ENCODE peak calls at places on chromosomes 5 and 9, in nine cellular contexts. One of them, this sample, is unnamed.

GRCh38 chr9:127950513-127951210 is 13.0 kb upstream of the DPM2 start:
- DNase-seq in HCT116: no peak
- DNase-seq in MM.1S: no peak
- DNase-seq in PC-3: no peak
- DNase-seq in hepatocyte: no peak
- DNase-seq in OCI-LY7: no peak
- DNase-seq in GM23338: no peak
- DNase-seq in neural progenitor cell: peak; percentile 70
- DNase-seq in SK-N-SH: no peak
- DNase-seq in this sample: no peak

GRCh38 chr9:89386797-89387196 is 68.5 kb downstream of the SECISBP2 start:
- DNase-seq in HCT116: no peak
- DNase-seq in MM.1S: no peak
- DNase-seq in PC-3: no peak
- DNase-seq in hepatocyte: no peak
- DNase-seq in OCI-LY7: no peak
- DNase-seq in GM23338: no peak
- DNase-seq in neural progenitor cell: no peak
- DNase-seq in SK-N-SH: no peak
- DNase-seq in this sample: no peak

GRCh38 chr5:178839319-178839704 is 20.4 kb upstream of the ZNF354B start:
- DNase-seq in HCT116: peak; percentile 16
- DNase-seq in MM.1S: no peak
- DNase-seq in PC-3: peak; percentile 82
- DNase-seq in hepatocyte: peak; percentile 82
- DNase-seq in OCI-LY7: peak; percentile 47
- DNase-seq in GM23338: peak; percentile 88
- DNase-seq in neural progenitor cell: peak; percentile 82
- DNase-seq in SK-N-SH: peak; percentile 34
- DNase-seq in this sample: peak; percentile 35

GRCh38 chr9:108671156-108671555 is 184.6 kb downstream of the ACTL7B start:
- DNase-seq in HCT116: peak; percentile 33
- DNase-seq in MM.1S: no peak
- DNase-seq in PC-3: peak; percentile 59
- DNase-seq in hepatocyte: no peak
- DNase-seq in OCI-LY7: no peak
- DNase-seq in GM23338: peak; percentile 54
- DNase-seq in neural progenitor cell: peak; percentile 53
- DNase-seq in SK-N-SH: no peak
- DNase-seq in this sample: peak; percentile 65

GRCh38 chr5:41193462-41194166 is 19.7 kb downstream of the C6 start:
- DNase-seq in HCT116: no peak
- DNase-seq in MM.1S: no peak
- DNase-seq in PC-3: peak; percentile 87
- DNase-seq in hepatocyte: peak; percentile 60
- DNase-seq in OCI-LY7: no peak
- DNase-seq in GM23338: no peak
- DNase-seq in neural progenitor cell: no peak
- DNase-seq in SK-N-SH: no peak
- DNase-seq in this sample: peak; percentile 10

GRCh38 chr5:113487779-113488644 is at the start of gene MCC:
- DNase-seq in HCT116: peak; percentile 73
- DNase-seq in MM.1S: peak; percentile 31
- DNase-seq in PC-3: peak; percentile 76
- DNase-seq in hepatocyte: peak; percentile 90
- DNase-seq in OCI-LY7: no peak
- DNase-seq in GM23338: peak; percentile 89
- DNase-seq in neural progenitor cell: peak; percentile 93
- DNase-seq in SK-N-SH: peak; percentile 92
- DNase-seq in this sample: peak; percentile 95

GRCh38 chr5:56900395-56900794 is 9.0 kb upstream of the SETD9 start:
- DNase-seq in HCT116: no peak
- DNase-seq in MM.1S: no peak
- DNase-seq in PC-3: peak; percentile 2
- DNase-seq in hepatocyte: no peak
- DNase-seq in OCI-LY7: no peak
- DNase-seq in GM23338: no peak
- DNase-seq in neural progenitor cell: no peak
- DNase-seq in SK-N-SH: no peak
- DNase-seq in this sample: peak; percentile 63

GRCh38 chr5:179819296-179820126 is 1.2 kb upstream of the SQSTM1 start:
- DNase-seq in HCT116: no peak
- DNase-seq in MM.1S: peak; percentile 39
- DNase-seq in PC-3: peak; percentile 64
- DNase-seq in hepatocyte: peak; percentile 88
- DNase-seq in OCI-LY7: peak; percentile 47
- DNase-seq in GM23338: peak; percentile 73
- DNase-seq in neural progenitor cell: peak; percentile 58
- DNase-seq in SK-N-SH: peak; percentile 59
- DNase-seq in this sample: peak; percentile 81

GRCh38 chr5:145903113-145903512 is 30.3 kb upstream of the GRXCR2 start:
- DNase-seq in HCT116: peak; percentile 21
- DNase-seq in MM.1S: no peak
- DNase-seq in PC-3: no peak
- DNase-seq in hepatocyte: no peak
- DNase-seq in OCI-LY7: peak; percentile 6
- DNase-seq in GM23338: peak; percentile 43
- DNase-seq in neural progenitor cell: no peak
- DNase-seq in SK-N-SH: no peak
- DNase-seq in this sample: peak; percentile 28

GRCh38 chr9:129391215-129391614 is 213.2 kb upstream of the IER5L start:
- DNase-seq in HCT116: no peak
- DNase-seq in MM.1S: no peak
- DNase-seq in PC-3: no peak
- DNase-seq in hepatocyte: no peak
- DNase-seq in OCI-LY7: no peak
- DNase-seq in GM23338: no peak
- DNase-seq in neural progenitor cell: no peak
- DNase-seq in SK-N-SH: no peak
- DNase-seq in this sample: no peak

GRCh38 chr9:138024831-138025291 is 147.3 kb downstream of the CACNA1B start:
- DNase-seq in HCT116: no peak
- DNase-seq in MM.1S: no peak
- DNase-seq in PC-3: no peak
- DNase-seq in hepatocyte: no peak
- DNase-seq in OCI-LY7: no peak
- DNase-seq in GM23338: no peak
- DNase-seq in neural progenitor cell: no peak
- DNase-seq in SK-N-SH: no peak
- DNase-seq in this sample: no peak

GRCh38 chr5:93819666-93820065 is 78.3 kb upstream of the POU5F2 start:
- DNase-seq in HCT116: no peak
- DNase-seq in MM.1S: no peak
- DNase-seq in PC-3: no peak
- DNase-seq in hepatocyte: no peak
- DNase-seq in OCI-LY7: no peak
- DNase-seq in GM23338: peak; percentile 34
- DNase-seq in neural progenitor cell: peak; percentile 66
- DNase-seq in SK-N-SH: no peak
- DNase-seq in this sample: no peak

GRCh38 chr5:62199792-62200716 is 106.0 kb upstream of the KIF2A start:
- DNase-seq in HCT116: no peak
- DNase-seq in MM.1S: no peak
- DNase-seq in PC-3: no peak
- DNase-seq in hepatocyte: no peak
- DNase-seq in OCI-LY7: no peak
- DNase-seq in GM23338: no peak
- DNase-seq in neural progenitor cell: no peak
- DNase-seq in SK-N-SH: no peak
- DNase-seq in this sample: no peak

GRCh38 chr9:87861332-87861731 is 21.3 kb upstream of the SPATA31E1 start:
- DNase-seq in HCT116: no peak
- DNase-seq in MM.1S: no peak
- DNase-seq in PC-3: no peak
- DNase-seq in hepatocyte: no peak
- DNase-seq in OCI-LY7: no peak
- DNase-seq in GM23338: no peak
- DNase-seq in neural progenitor cell: no peak
- DNase-seq in SK-N-SH: no peak
- DNase-seq in this sample: no peak

GRCh38 chr5:133569347-133569746 is 43.0 kb downstream of the FSTL4 start:
- DNase-seq in HCT116: no peak
- DNase-seq in MM.1S: no peak
- DNase-seq in PC-3: peak; percentile 29
- DNase-seq in hepatocyte: no peak
- DNase-seq in OCI-LY7: no peak
- DNase-seq in GM23338: no peak
- DNase-seq in neural progenitor cell: no peak
- DNase-seq in SK-N-SH: no peak
- DNase-seq in this sample: peak; percentile 7

GRCh38 chr5:65640240-65640639 is 15.4 kb downstream of the SHLD3 start:
- DNase-seq in HCT116: no peak
- DNase-seq in MM.1S: no peak
- DNase-seq in PC-3: no peak
- DNase-seq in hepatocyte: no peak
- DNase-seq in OCI-LY7: no peak
- DNase-seq in GM23338: no peak
- DNase-seq in neural progenitor cell: no peak
- DNase-seq in SK-N-SH: no peak
- DNase-seq in this sample: no peak
- TF ChIP-seq EZH2phosphoT487 in HCT116: no peak
- TF ChIP-seq EZH2phosphoT487 in MM.1S: no peak
- TF ChIP-seq EZH2phosphoT487 in PC-3: no peak
- TF ChIP-seq EZH2phosphoT487 in hepatocyte: no peak
- TF ChIP-seq EZH2phosphoT487 in OCI-LY7: no peak
- TF ChIP-seq EZH2phosphoT487 in GM23338: no peak
- TF ChIP-seq EZH2phosphoT487 in neural progenitor cell: no peak
- TF ChIP-seq EZH2phosphoT487 in SK-N-SH: no peak
- TF ChIP-seq EZH2phosphoT487 in this sample: no peak

GRCh38 chr5:90747175-90747574 is 188.6 kb downstream of the ADGRV1 start:
- DNase-seq in HCT116: peak; percentile 6
- DNase-seq in MM.1S: no peak
- DNase-seq in PC-3: peak; percentile 82
- DNase-seq in hepatocyte: no peak
- DNase-seq in OCI-LY7: no peak
- DNase-seq in GM23338: no peak
- DNase-seq in neural progenitor cell: no peak
- DNase-seq in SK-N-SH: no peak
- DNase-seq in this sample: no peak
- TF ChIP-seq EZH2phosphoT487 in HCT116: no peak
- TF ChIP-seq EZH2phosphoT487 in MM.1S: no peak
- TF ChIP-seq EZH2phosphoT487 in PC-3: no peak
- TF ChIP-seq EZH2phosphoT487 in hepatocyte: no peak
- TF ChIP-seq EZH2phosphoT487 in OCI-LY7: no peak
- TF ChIP-seq EZH2phosphoT487 in GM23338: no peak
- TF ChIP-seq EZH2phosphoT487 in neural progenitor cell: no peak
- TF ChIP-seq EZH2phosphoT487 in SK-N-SH: no peak
- TF ChIP-seq EZH2phosphoT487 in this sample: no peak

GRCh38 chr5:32067774-32068173 is 106.3 kb downstream of the GOLPH3 start:
- DNase-seq in HCT116: no peak
- DNase-seq in MM.1S: no peak
- DNase-seq in PC-3: no peak
- DNase-seq in hepatocyte: no peak
- DNase-seq in OCI-LY7: no peak
- DNase-seq in GM23338: no peak
- DNase-seq in neural progenitor cell: no peak
- DNase-seq in SK-N-SH: no peak
- DNase-seq in this sample: no peak

GRCh38 chr5:32069396-32069795 is 104.7 kb downstream of the GOLPH3 start:
- DNase-seq in HCT116: no peak
- DNase-seq in MM.1S: no peak
- DNase-seq in PC-3: no peak
- DNase-seq in hepatocyte: no peak
- DNase-seq in OCI-LY7: no peak
- DNase-seq in GM23338: no peak
- DNase-seq in neural progenitor cell: no peak
- DNase-seq in SK-N-SH: no peak
- DNase-seq in this sample: no peak

GRCh38 chr5:32071351-32071944 is 102.7 kb downstream of the GOLPH3 start:
- DNase-seq in HCT116: no peak
- DNase-seq in MM.1S: no peak
- DNase-seq in PC-3: peak; percentile 82
- DNase-seq in hepatocyte: no peak
- DNase-seq in OCI-LY7: no peak
- DNase-seq in GM23338: no peak
- DNase-seq in neural progenitor cell: no peak
- DNase-seq in SK-N-SH: no peak
- DNase-seq in this sample: peak; percentile 66

GRCh38 chr5:32066448-32066847 is 107.7 kb downstream of the GOLPH3 start:
- DNase-seq in HCT116: no peak
- DNase-seq in MM.1S: no peak
- DNase-seq in PC-3: no peak
- DNase-seq in hepatocyte: no peak
- DNase-seq in OCI-LY7: no peak
- DNase-seq in GM23338: no peak
- DNase-seq in neural progenitor cell: no peak
- DNase-seq in SK-N-SH: no peak
- DNase-seq in this sample: no peak

DNA sequence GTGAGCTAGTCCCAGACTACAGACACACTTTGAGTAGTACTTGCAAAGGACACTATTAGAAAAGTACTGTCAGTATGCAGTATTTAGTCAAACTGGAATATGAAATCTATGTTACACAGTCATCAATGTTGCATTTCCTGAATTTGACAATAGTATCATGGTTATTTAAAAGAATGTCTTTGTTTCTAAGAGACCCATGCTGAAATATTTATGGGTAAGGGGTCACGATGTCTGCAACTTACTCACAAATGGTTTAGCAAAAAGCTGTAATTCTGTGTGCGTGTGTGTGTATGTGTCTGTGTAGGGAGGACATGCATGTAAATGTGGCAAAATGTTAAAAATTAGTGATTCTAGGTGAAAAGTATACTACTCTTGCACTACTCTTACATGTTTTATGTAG is 105.6 kb downstream of the GOLPH3 start:
- DNase-seq in HCT116: no peak
- DNase-seq in MM.1S: no peak
- DNase-seq in PC-3: no peak
- DNase-seq in hepatocyte: no peak
- DNase-seq in OCI-LY7: no peak
- DNase-seq in GM23338: no peak
- DNase-seq in neural progenitor cell: no peak
- DNase-seq in SK-N-SH: no peak
- DNase-seq in this sample: no peak
- TF ChIP-seq EZH2phosphoT487 in HCT116: no peak
- TF ChIP-seq EZH2phosphoT487 in MM.1S: no peak
- TF ChIP-seq EZH2phosphoT487 in PC-3: no peak
- TF ChIP-seq EZH2phosphoT487 in hepatocyte: no peak
- TF ChIP-seq EZH2phosphoT487 in OCI-LY7: no peak
- TF ChIP-seq EZH2phosphoT487 in GM23338: no peak
- TF ChIP-seq EZH2phosphoT487 in neural progenitor cell: no peak
- TF ChIP-seq EZH2phosphoT487 in SK-N-SH: no peak
- TF ChIP-seq EZH2phosphoT487 in this sample: no peak

DNA sequence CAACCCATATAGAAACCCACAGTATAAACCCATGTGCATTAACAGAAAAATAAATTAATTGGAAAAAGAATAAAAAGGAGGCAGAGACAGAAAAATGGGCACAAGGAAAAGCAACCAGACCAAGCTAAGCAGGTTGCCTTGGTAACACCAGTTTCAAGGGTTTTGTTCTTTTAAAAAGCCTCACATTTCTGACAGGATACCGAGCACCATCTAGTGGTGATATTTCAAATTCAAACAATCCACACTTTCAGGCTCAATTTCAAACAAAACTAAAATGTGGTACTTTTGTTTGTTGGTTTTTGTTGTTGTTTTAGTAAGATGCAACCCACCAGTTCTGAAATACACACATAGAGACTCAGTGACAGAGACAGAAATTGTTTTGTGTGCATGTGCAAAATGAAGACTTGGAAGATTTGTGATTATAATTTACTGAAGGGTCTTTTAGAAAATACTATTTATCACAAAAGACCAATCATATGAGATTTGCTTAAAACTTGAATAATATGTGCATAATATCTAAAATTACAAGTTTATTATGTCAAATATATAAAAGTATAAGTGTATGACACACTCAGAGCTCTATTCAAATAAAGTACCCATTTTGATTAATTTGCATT is 318.2 kb downstream of the SLCO4C1 start:
- DNase-seq in HCT116: peak; percentile 54
- DNase-seq in MM.1S: peak; percentile 71
- DNase-seq in PC-3: peak; percentile 75
- DNase-seq in hepatocyte: peak; percentile 78
- DNase-seq in OCI-LY7: peak; percentile 50
- DNase-seq in GM23338: peak; percentile 85
- DNase-seq in neural progenitor cell: peak; percentile 81
- DNase-seq in SK-N-SH: peak; percentile 54
- DNase-seq in this sample: peak; percentile 60
- TF ChIP-seq EZH2phosphoT487 in HCT116: no peak
- TF ChIP-seq EZH2phosphoT487 in MM.1S: no peak
- TF ChIP-seq EZH2phosphoT487 in PC-3: no peak
- TF ChIP-seq EZH2phosphoT487 in hepatocyte: no peak
- TF ChIP-seq EZH2phosphoT487 in OCI-LY7: no peak
- TF ChIP-seq EZH2phosphoT487 in GM23338: no peak
- TF ChIP-seq EZH2phosphoT487 in neural progenitor cell: no peak
- TF ChIP-seq EZH2phosphoT487 in SK-N-SH: no peak
- TF ChIP-seq EZH2phosphoT487 in this sample: no peak